ENCODE peak calls at places on chromosomes 13 and 19, in eight cellular contexts. E is astrocyte of the hippocampus, P is ascending aorta, J is H7, U is AG09319, R is cardiac muscle cell, Y is aorta, Q is AG20443. Z is an unnamed sample.

GRCh38 chr19:21109116-21109515 is 27.1 kb downstream of the ZNF714 start:
- DNase-seq in Y (no peak), E (peak; percentile 49), P (no peak), U (no peak), Q (no peak), J (no peak), R (peak; percentile 17), Z (peak; percentile 48)

GRCh38 chr19:9132422-9132821 is 5.7 kb upstream of the OR7G3 start:
- DNase-seq in J (no peak), P (no peak), E (no peak), Q (no peak), U (no peak), R (no peak), Y (no peak), Z (no peak)

GRCh38 chr19:10748924-10749434 is 31.1 kb downstream of the DNM2 start:
- DNase-seq in Q (peak; percentile 28), R (peak; percentile 59), P (no peak), U (no peak), E (peak; percentile 66), J (no peak), Y (peak; percentile 67), Z (peak; percentile 69)

GRCh38 chr19:48591021-48591420 is 15.5 kb upstream of the SPACA4 start:
- DNase-seq in P (no peak), J (peak; percentile 67), U (no peak), Q (no peak), R (peak; percentile 30), Y (no peak), E (no peak), Z (peak; percentile 7)

GRCh38 chr19:13270514-13271105 is 120.4 kb downstream of the IER2 start:
- DNase-seq in Q (no peak), U (no peak), Y (no peak), P (no peak), R (no peak), J (no peak), E (no peak), Z (no peak)

GRCh38 chr19:46384396-46384795 is 29.0 kb downstream of the CCDC8 start:
- DNase-seq in Y (no peak), U (no peak), Q (no peak), R (no peak), J (no peak), P (no peak), E (no peak), Z (no peak)

GRCh38 chr19:42553292-42554045 is 25.2 kb upstream of the CEACAM1 start:
- DNase-seq in P (no peak), J (no peak), Q (peak; percentile 84), R (peak; percentile 82), Y (peak; percentile 59), U (peak; percentile 32), E (peak; percentile 51), Z (peak; percentile 71)

GRCh38 chr19:50512112-50512998 is 1.4 kb downstream of the ASPDH start:
- DNase-seq in Q (no peak), P (no peak), E (no peak), U (no peak), Y (no peak), J (peak; percentile 58), R (no peak), Z (no peak)

GRCh38 chr19:33476151-33476707 is 45.4 kb downstream of the PEPD start:
- DNase-seq in R (no peak), J (no peak), Y (no peak), U (no peak), P (no peak), E (no peak), Q (no peak), Z (peak; percentile 24)

GRCh38 chr19:2542341-2543069 is 66.6 kb downstream of the GADD45B start:
- DNase-seq in P (no peak), R (peak; percentile 29), J (peak; percentile 37), Q (no peak), Y (peak; percentile 73), U (no peak), E (peak; percentile 37), Z (no peak)

GRCh38 chr13:113545455-113545930 is 39.1 kb upstream of the TFDP1 start:
- DNase-seq in Q (peak; percentile 54), E (peak; percentile 48), P (no peak), Y (no peak), J (peak; percentile 51), U (peak; percentile 49), R (peak; percentile 16), Z (peak; percentile 21)

GRCh38 chr13:71290963-71291937 is 575.8 kb downstream of the DACH1 start:
- DNase-seq in J (no peak), Y (peak; percentile 41), R (peak; percentile 8), Q (peak; percentile 6), U (peak; percentile 8), E (no peak), P (no peak), Z (peak; percentile 69)

GRCh38 chr19:17719730-17720486 is 628 bp downstream of the MAP1S start:
- DNase-seq in Q (peak; percentile 16), E (peak; percentile 21), J (peak; percentile 80), P (no peak), R (no peak), U (no peak), Y (no peak), Z (no peak)

GRCh38 chr19:30664358-30665058 is 292.3 kb downstream of the ZNF536 start:
- DNase-seq in P (no peak), R (peak; percentile 8), J (peak; percentile 64), U (no peak), Q (peak; percentile 51), Y (no peak), E (peak; percentile 51), Z (peak; percentile 59)

Z was measured in myocyte.